ENCODE peak calls at places on chromosomes 11 and 22, in six cellular contexts. W is CD8-positive, alpha-beta memory T cell; Q is transverse colon; R is upper lobe of right lung; G is CD4-positive, alpha-beta memory T cell; U is left ventricle myocardium inferior. K is an unnamed sample.
A peak's percentile ranks its signal among the peaks of the same experiment; 100 is the strongest.

GRCh38 chr11:63146586-63146985 is 2.6 kb upstream of the SLC22A24 start:
- DNase-seq in U (no peak), W (no peak), Q (no peak), R (no peak), G (no peak), K (no peak)

GRCh38 chr11:33682446-33682845 is 18.2 kb downstream of the C11orf91 start:
- DNase-seq in U (no peak), R (no peak), W (no peak), G (no peak), Q (no peak), K (no peak)

GRCh38 chr11:45917286-45917622 is 423 bp downstream of the PEX16 start:
- DNase-seq in R (no peak), W (no peak), G (no peak), Q (peak; percentile 31), U (no peak), K (no peak)

GRCh38 chr11:6442441-6442840 is 1.7 kb upstream of the HPX start:
- DNase-seq in U (no peak), G (no peak), R (no peak), W (no peak), Q (no peak), K (no peak)

GRCh38 chr11:33899383-33900037 is 7.6 kb upstream of the LMO2 start:
- DNase-seq in Q (peak; percentile 52), G (no peak), W (no peak), R (no peak), U (peak; percentile 81), K (no peak)

GRCh38 chr11:92443109-92443508 is 218.5 kb downstream of the FAT3 start:
- DNase-seq in U (no peak), R (no peak), W (no peak), Q (no peak), G (no peak), K (no peak)

GRCh38 chr11:1326435-1327063 is 17.1 kb upstream of the TOLLIP start:
- DNase-seq in Q (no peak), U (no peak), G (no peak), W (no peak), R (no peak), K (no peak)

GRCh38 chr11:13120691-13121090 is 111.6 kb downstream of the RASSF10 start:
- DNase-seq in R (no peak), U (no peak), Q (no peak), W (no peak), G (no peak), K (no peak)

GRCh38 chr11:64436025-64436424 is 77.1 kb downstream of the RPS6KA4 start:
- DNase-seq in U (no peak), R (no peak), Q (no peak), W (no peak), G (no peak), K (no peak)

GRCh38 chr22:30733081-30733680 is 38.5 kb downstream of the OSBP2 start:
- DNase-seq in W (no peak), R (no peak), G (no peak), U (no peak), Q (no peak), K (no peak)

GRCh38 chr11:130383363-130384168 is 44.8 kb downstream of the ADAMTS8 start:
- DNase-seq in Q (no peak), U (no peak), W (no peak), G (no peak), R (no peak), K (no peak)

GRCh38 chr11:92954003-92954402 is 15.4 kb upstream of the MTNR1B start:
- DNase-seq in R (no peak), G (no peak), U (no peak), W (no peak), Q (no peak), K (no peak)

GRCh38 chr11:15471709-15472404 is 357.1 kb downstream of the INSC start:
- DNase-seq in U (no peak), Q (no peak), W (no peak), G (no peak), R (no peak), K (no peak)

GRCh38 chr11:36034572-36035331 is 90.9 kb downstream of the LDLRAD3 start:
- DNase-seq in W (no peak), R (no peak), G (no peak), U (no peak), Q (no peak), K (no peak)

GRCh38 chr11:2690261-2690575 is 9.6 kb downstream of the KCNQ1OT1 start:
- DNase-seq in G (no peak), R (peak; percentile 33), Q (no peak), U (no peak), W (no peak), K (no peak)

GRCh38 chr22:49488943-49489342 is 338.7 kb downstream of the BRD1 start:
- DNase-seq in G (no peak), U (no peak), W (no peak), Q (no peak), R (no peak), K (no peak)

GRCh38 chr22:49487950-49488349 is 339.7 kb downstream of the BRD1 start:
- DNase-seq in Q (no peak), G (no peak), U (no peak), R (no peak), W (no peak), K (no peak)

GRCh38 chr22:49483946-49484345 is 343.7 kb downstream of the BRD1 start:
- DNase-seq in U (no peak), R (no peak), G (no peak), Q (no peak), W (no peak), K (no peak)

GRCh38 chr22:49483281-49483905 is 344.3 kb downstream of the BRD1 start:
- DNase-seq in R (no peak), Q (no peak), W (no peak), G (no peak), U (no peak), K (no peak)

DNA sequence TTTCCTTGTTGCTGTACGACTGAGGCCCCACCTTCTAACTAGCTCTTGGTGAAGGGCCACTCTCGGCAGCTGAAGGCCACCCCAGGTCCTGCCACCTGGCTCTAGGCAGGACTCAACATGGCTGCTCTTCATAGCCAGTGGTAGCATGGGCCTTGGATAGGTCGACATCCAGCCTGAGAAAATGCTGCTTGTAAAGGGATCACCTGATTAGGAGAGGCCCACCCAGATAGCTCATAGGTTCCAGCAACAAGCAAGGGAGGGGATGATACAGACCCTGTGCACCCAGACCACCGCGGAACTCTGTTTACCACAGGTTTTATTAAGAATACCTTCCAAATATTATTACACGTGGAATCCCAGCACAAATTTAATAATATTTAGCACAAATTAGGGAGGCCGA is 341.4 kb downstream of the BRD1 start:
- DNase-seq in G (no peak), W (no peak), U (no peak), R (no peak), Q (no peak), K (no peak)
- H3K9me3 ChIP-seq in G (no peaks in the 10 kb centered on the region), W (no peaks in the 10 kb centered on the region), U (no peaks in the 10 kb centered on the region), R (no peaks in the 10 kb centered on the region), Q (no peaks in the 10 kb centered on the region), K (no peaks in the 10 kb centered on the region)

DNA sequence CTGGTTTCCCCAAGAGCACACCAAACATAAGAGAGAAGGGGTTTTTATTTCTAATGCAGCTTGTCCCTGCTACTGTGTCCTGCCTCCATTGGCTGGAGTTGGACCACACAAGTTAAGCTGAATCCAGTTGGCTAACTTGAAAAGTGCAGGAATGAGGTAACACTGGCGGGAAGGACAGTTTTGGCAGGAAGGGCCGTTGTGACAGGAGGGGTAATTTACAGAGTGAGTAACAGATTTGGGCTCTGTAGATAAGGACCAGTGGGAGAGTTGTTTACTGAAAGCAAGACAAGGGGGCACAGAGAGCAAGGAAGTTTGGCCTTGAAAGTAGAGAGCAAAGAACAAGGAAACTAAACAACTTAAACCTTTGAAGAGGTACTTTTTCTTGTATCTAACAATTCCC is 1623.3 kb upstream of the RAG2 start:
- DNase-seq in G (no peak), W (no peak), R (no peak), Q (no peak), U (no peak), K (no peak)
- H3K9me3 ChIP-seq in G (no peaks in the 10 kb centered on the region), W (peaks cover 1% of the 10 kb centered on the region), R (peaks cover 1% of the 10 kb centered on the region), Q (peaks cover 4% of the 10 kb centered on the region), U (peaks cover 63% of the 10 kb centered on the region), K (peaks cover 4% of the 10 kb centered on the region)

GRCh38 chr22:49057910-49058309 is 769.8 kb downstream of the BRD1 start:
- DNase-seq in W (no peak), Q (no peak), G (no peak), U (no peak), R (no peak), K (no peak)

GRCh38 chr22:49053574-49053973 is 774.1 kb downstream of the BRD1 start:
- DNase-seq in G (no peak), Q (no peak), U (no peak), W (no peak), R (no peak), K (no peak)

GRCh38 chr22:49052560-49052959 is 775.1 kb downstream of the BRD1 start:
- DNase-seq in W (no peak), U (no peak), G (no peak), R (no peak), Q (no peak), K (no peak)

GRCh38 chr22:49055406-49055805 is 772.3 kb downstream of the BRD1 start:
- DNase-seq in U (no peak), W (no peak), R (no peak), Q (no peak), G (no peak), K (no peak)

DNA sequence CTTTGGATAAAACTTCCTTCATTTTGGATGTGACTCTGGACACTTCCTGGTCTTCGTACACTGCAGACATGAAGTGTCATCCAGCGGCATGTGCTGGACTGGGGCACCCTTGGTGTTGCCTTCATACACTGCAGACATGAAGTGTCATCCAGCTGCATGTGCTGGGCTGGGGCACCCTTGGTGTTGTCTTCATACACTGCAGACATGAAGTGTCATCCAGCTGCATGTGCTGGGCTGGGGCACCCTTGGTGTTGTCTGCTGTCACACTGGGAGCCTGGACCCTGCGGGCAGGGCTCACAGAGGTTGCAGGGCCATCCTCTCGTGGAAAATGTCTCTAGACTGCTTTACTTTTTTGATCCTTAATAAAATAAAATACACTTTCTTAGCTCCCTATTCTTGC is 771.4 kb downstream of the BRD1 start:
- DNase-seq in Q (no peak), U (no peak), G (no peak), R (no peak), W (no peak), K (no peak)
- H3K9me3 ChIP-seq in Q (no peaks in the 10 kb centered on the region), U (no peaks in the 10 kb centered on the region), G (no peaks in the 10 kb centered on the region), R (no peaks in the 10 kb centered on the region), W (no peaks in the 10 kb centered on the region), K (no peaks in the 10 kb centered on the region)

GRCh38 chr11:134437821-134438220 is 25.8 kb upstream of the B3GAT1 start:
- DNase-seq in Q (no peak), G (no peak), R (no peak), U (no peak), W (no peak), K (no peak)

GRCh38 chr11:134433251-134433650 is 21.2 kb upstream of the B3GAT1 start:
- DNase-seq in R (no peak), Q (no peak), U (no peak), W (no peak), G (no peak), K (no peak)

GRCh38 chr11:134432776-134433175 is 20.7 kb upstream of the B3GAT1 start:
- DNase-seq in U (no peak), R (no peak), G (no peak), Q (no peak), W (no peak), K (no peak)

GRCh38 chr11:134436781-134437180 is 24.7 kb upstream of the B3GAT1 start:
- DNase-seq in W (no peak), G (no peak), U (no peak), Q (no peak), R (no peak), K (no peak)

GRCh38 chr11:134433806-134434205 is 21.8 kb upstream of the B3GAT1 start:
- DNase-seq in R (no peak), G (no peak), U (no peak), Q (no peak), W (no peak), K (no peak)
- H3K9me3 ChIP-seq in R (no peaks in the 10 kb centered on the region), G (no peaks in the 10 kb centered on the region), U (peaks cover 7% of the 10 kb centered on the region), Q (no peaks in the 10 kb centered on the region), W (no peaks in the 10 kb centered on the region), K (no peaks in the 10 kb centered on the region)

K was measured in T-helper 17 cell.